ENCODE peak calls at places on chromosome 15, in four cellular contexts. S, N, V and M are unnamed samples.

GRCh38 chr15:66901336-66902100 is 163.9 kb upstream of the SMAD3 start:
- DNase-seq in N (no peak), S (no peak), V (no peak), M (no peak)

GRCh38 chr15:22942306-22942855 is 37.8 kb downstream of the CYFIP1 start:
- DNase-seq in S (no peak), V (no peak), N (no peak), M (no peak)

GRCh38 chr15:80550219-80550909 is 144.7 kb upstream of the ABHD17C start:
- DNase-seq in V (no peak), N (no peak), S (no peak), M (no peak)

GRCh38 chr15:71153823-71154524 is 38.7 kb downstream of the THSD4 start:
- DNase-seq in N (no peak), V (no peak), S (no peak), M (no peak)

GRCh38 chr15:57205999-57206398 is 170.3 kb upstream of the CGNL1 start:
- DNase-seq in N (no peak), V (no peak), S (no peak), M (no peak)

GRCh38 chr15:42165081-42165480 is 8.6 kb upstream of the PLA2G4F start:
- DNase-seq in V (no peak), S (no peak), N (no peak), M (no peak)

GRCh38 chr15:78195735-78196201 is 38.6 kb downstream of the ACSBG1 start:
- DNase-seq in V (peak), N (peak), S (no peak), M (peak)

GRCh38 chr15:98413973-98414546 is 234.3 kb upstream of the IGF1R start:
- DNase-seq in V (no peak), S (no peak), N (peak), M (no peak)

GRCh38 chr15:58994906-58995453 is 7.5 kb downstream of the RNF111 start:
- DNase-seq in N (no peak), S (no peak), V (no peak), M (no peak)